ENCODE peak calls at places on chromosomes 16 and 17, in seven cellular contexts. J is stimulated activated CD4-positive, alpha-beta T cell treated with anti-CD3 and anti-CD28 coated beads, Interleukin-2, amount 100 ng/mL, for 4 hours; R is activated gamma-delta T cell treated with Interleukin-2 at 50 U/mL for 16 hours; O is GM23248; X is GM19239; V is iPS-NIHi11; W is NCI-H526. U is an unnamed sample.

GRCh38 chr16:57446530-57447141 is 549 bp downstream of the CIAPIN1 start:
- DNase-seq in V (peak; percentile 52), O (peak; percentile 67), R (peak; percentile 9), J (peak; percentile 1), X (peak; percentile 43), W (peak; percentile 44), U (peak; percentile 30)

GRCh38 chr17:68355093-68355492 is 63.8 kb downstream of the ARSG start:
- DNase-seq in X (no peak), W (no peak), O (peak; percentile 61), V (no peak), R (no peak), J (no peak), U (no peak)

GRCh38 chr16:54066451-54067056 is 220.0 kb downstream of the IRX3 start:
- DNase-seq in W (no peak), O (peak; percentile 12), J (no peak), X (no peak), V (peak; percentile 16), R (no peak), U (no peak)

GRCh38 chr16:79402356-79402755 is 198.2 kb downstream of the MAF start:
- DNase-seq in W (no peak), X (no peak), V (peak; percentile 34), R (no peak), O (no peak), J (no peak), U (peak; percentile 93)

GRCh38 chr17:77460514-77461046 is 319.8 kb downstream of the SEC14L1 start:
- DNase-seq in X (no peak), W (no peak), J (no peak), V (no peak), R (no peak), O (no peak), U (no peak)

GRCh38 chr17:61408151-61409041 is 8.8 kb downstream of the TBX2 start:
- DNase-seq in O (no peak), W (peak; percentile 44), J (no peak), V (no peak), X (peak; percentile 5), R (no peak), U (peak; percentile 37)

GRCh38 chr16:411576-412265 is 10.0 kb downstream of the DECR2 start:
- DNase-seq in W (no peak), X (no peak), O (no peak), R (no peak), V (no peak), J (no peak), U (no peak)

GRCh38 chr16:49348408-49349176 is 25.0 kb upstream of the C16orf78 start:
- DNase-seq in X (no peak), J (no peak), R (no peak), W (peak; percentile 29), V (peak; percentile 37), O (peak; percentile 6), U (no peak)